ENCODE peak calls at places on chromosomes 13 and 19, in eight cellular contexts. P is activated T-cell treated with anti-CD3 and anti-CD28 coated beads, Interleukin-2, amount 50 U/mL, for 72 hours; M is stimulated activated CD8-positive, alpha-beta memory T cell treated with anti-CD3 and anti-CD28 coated beads, Interleukin-4, amount 100 ng/mL, for 24 hours; A is endodermal cell; G is Right ventricle myocardium superior; V is PC-9; N is GM12865; W is colonic mucosa. H is an unnamed sample.

GRCh38 chr19:28999733-29000433 is 213.1 kb downstream of the UQCRFS1 start:
- DNase-seq in P (no peak), M (no peak), A (no peak), G (no peak), V (no peak), N (no peak), W (no peak), H (no peak)

GRCh38 chr13:90447034-90447734 is 900.3 kb upstream of the MIR17HG start:
- DNase-seq in P (no peak), M (no peak), A (no peak), G (no peak), V (peak), N (no peak), W (no peak), H (no peak)

GRCh38 chr19:37413243-37414084 is 42.6 kb downstream of the ZNF527 start:
- DNase-seq in P (no peak), M (no peak), A (no peak), G (no peak), V (no peak), N (no peak), W (no peak), H (no peak)

GRCh38 chr19:5002143-5002542 is 33.2 kb downstream of the KDM4B start:
- DNase-seq in P (no peak), M (no peak), A (no peak), G (no peak), V (peak), N (no peak), W (no peak), H (no peak)

GRCh38 chr13:113001251-113002140 is 32.5 kb downstream of the MCF2L start:
- DNase-seq in P (no peak), M (no peak), A (peak), G (peak), V (peak), N (no peak), W (peak), H (peak)

GRCh38 chr19:53432088-53432661 is 391 bp downstream of the ZNF761 start:
- DNase-seq in P (no peak), M (no peak), A (peak), G (peak), V (no peak), N (peak), W (no peak), H (peak)

GRCh38 chr13:32255744-32256120 is 59.4 kb downstream of the ZAR1L start:
- DNase-seq in P (no peak), M (no peak), A (no peak), G (no peak), V (no peak), N (no peak), W (no peak), H (no peak)

GRCh38 chr19:38155453-38155852 is 68.6 kb downstream of the DPF1 start:
- DNase-seq in P (no peak), M (no peak), A (no peak), G (no peak), V (no peak), N (no peak), W (no peak), H (no peak)

GRCh38 chr19:35462476-35462953 is 14.5 kb downstream of the FFAR2 start:
- DNase-seq in P (peak), M (no peak), A (no peak), G (no peak), V (no peak), N (peak), W (peak), H (no peak)

GRCh38 chr19:35055715-35056179 is 14.2 kb downstream of the HPN start:
- DNase-seq in P (no peak), M (no peak), A (peak), G (peak), V (peak), N (peak), W (no peak), H (no peak)

GRCh38 chr13:94371855-94372254 is 107.6 kb downstream of the DCT start:
- DNase-seq in P (no peak), M (no peak), A (no peak), G (no peak), V (no peak), N (no peak), W (no peak), H (no peak)

GRCh38 chr13:113393226-113393571 is 29.3 kb upstream of the GRTP1 start:
- DNase-seq in P (no peak), M (no peak), A (no peak), G (no peak), V (no peak), N (no peak), W (no peak), H (peak)

GRCh38 chr19:5126498-5127223 is 157.7 kb downstream of the KDM4B start:
- DNase-seq in P (no peak), M (no peak), A (no peak), G (no peak), V (no peak), N (peak), W (no peak), H (no peak)

GRCh38 chr19:47143322-47144073 is 12.9 kb downstream of the SAE1 start:
- DNase-seq in P (no peak), M (no peak), A (no peak), G (no peak), V (no peak), N (no peak), W (no peak), H (no peak)

H was measured in heart left ventricle.